ENCODE peak calls at places on chromosomes 3 and 15, in four cellular contexts. G is neuronal stem cell, X is IMR-90, W is H9. Q is an unnamed sample.

GRCh38 chr3:111616417-111617105 is 21.4 kb upstream of the ZBED2 start:
- DNase-seq in G (no peak), X (peak; percentile 18), W (no peak), Q (no peak)

GRCh38 chr15:64775551-64776401 is at the start of gene RBPMS2:
- DNase-seq in G (no peak), X (peak; percentile 2), W (peak; percentile 53), Q (peak; percentile 76)

GRCh38 chr3:25696019-25696418 is 31.3 kb upstream of the TOP2B start:
- DNase-seq in G (no peak), X (no peak), W (no peak), Q (no peak)

GRCh38 chr3:157094751-157095480 is 65.0 kb downstream of the CCNL1 start:
- DNase-seq in G (no peak), X (peak; percentile 52), W (no peak), Q (no peak)

GRCh38 chr3:134314588-134315285 is 59.5 kb downstream of the AMOTL2 start:
- DNase-seq in G (no peak), X (no peak), W (peak; percentile 21), Q (no peak)

GRCh38 chr15:101318810-101319200 is 23.8 kb upstream of the SNRPA1 start:
- DNase-seq in G (no peak), X (no peak), W (no peak), Q (peak; percentile 7)

GRCh38 chr3:172982731-172983364 is 158.2 kb downstream of the SPATA16 start:
- DNase-seq in G (no peak), X (no peak), W (no peak), Q (peak; percentile 14)

GRCh38 chr3:16207031-16207430 is 32.6 kb downstream of the GALNT15 start:
- DNase-seq in G (no peak), X (no peak), W (no peak), Q (peak; percentile 71)

GRCh38 chr3:13170317-13170716 is 97.1 kb upstream of the IQSEC1 start:
- DNase-seq in G (no peak), X (no peak), W (no peak), Q (no peak)

GRCh38 chr15:49696441-49696840 is 75.6 kb downstream of the DTWD1 start:
- DNase-seq in G (no peak), X (peak; percentile 80), W (no peak), Q (no peak)

GRCh38 chr15:70362911-70363310 is 265.2 kb upstream of the TLE3 start:
- DNase-seq in G (no peak), X (peak; percentile 18), W (peak; percentile 75), Q (peak; percentile 73)

GRCh38 chr15:35925634-35926380 is 379.8 kb upstream of the DPH6 start:
- DNase-seq in G (no peak), X (peak; percentile 47), W (no peak), Q (peak; percentile 8)

GRCh38 chr3:45803252-45803935 is 7.1 kb upstream of the SLC6A20 start:
- DNase-seq in G (no peak), X (no peak), W (no peak), Q (no peak)

GRCh38 chr3:158768881-158769518 is 32.9 kb upstream of the MFSD1 start:
- DNase-seq in G (no peak), X (peak; percentile 98), W (no peak), Q (no peak)

DNA sequence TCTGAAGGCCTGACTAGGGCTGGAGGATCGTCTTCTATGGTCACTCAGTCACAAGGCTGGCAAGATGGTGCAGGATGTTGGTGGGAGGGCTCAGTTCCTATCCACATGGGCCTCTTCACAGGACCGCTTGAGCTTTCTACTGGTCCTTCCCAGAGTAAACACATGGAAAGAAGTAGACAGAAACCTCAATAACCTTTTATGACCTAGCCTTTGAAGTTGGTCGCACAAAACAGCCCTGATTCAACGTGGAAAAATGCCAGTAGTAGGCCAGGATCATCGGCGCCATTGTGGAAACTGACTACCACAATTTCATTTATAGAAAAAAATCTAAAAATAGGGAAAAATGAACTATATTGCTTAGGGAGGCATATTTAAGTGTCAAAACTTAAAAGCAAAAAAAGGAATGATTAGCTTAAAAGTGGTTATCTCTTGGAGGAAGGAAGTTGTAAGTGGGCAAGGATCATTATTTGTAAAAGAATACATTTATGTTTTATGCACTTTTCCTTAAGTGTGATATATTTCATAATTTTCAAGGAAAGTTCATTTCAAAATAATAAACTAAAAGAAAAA is 9.8 kb upstream of the MITF start:
- DNase-seq in G (no peak), X (no peak), W (no peak), Q (no peak)
- H4K8ac ChIP-seq in G (no peak overlapping the region), X (no peak overlapping the region), W (no peak overlapping the region), Q (no peak overlapping the region)

GRCh38 chr3:8882617-8883016 is 80.7 kb downstream of the RAD18 start:
- DNase-seq in G (no peak), X (no peak), W (no peak), Q (no peak)
- H2AK5ac ChIP-seq in G (no peak overlapping the region), X (no peak overlapping the region), W (no peak overlapping the region), Q (peak overlapping the region; percentile 61)

DNA sequence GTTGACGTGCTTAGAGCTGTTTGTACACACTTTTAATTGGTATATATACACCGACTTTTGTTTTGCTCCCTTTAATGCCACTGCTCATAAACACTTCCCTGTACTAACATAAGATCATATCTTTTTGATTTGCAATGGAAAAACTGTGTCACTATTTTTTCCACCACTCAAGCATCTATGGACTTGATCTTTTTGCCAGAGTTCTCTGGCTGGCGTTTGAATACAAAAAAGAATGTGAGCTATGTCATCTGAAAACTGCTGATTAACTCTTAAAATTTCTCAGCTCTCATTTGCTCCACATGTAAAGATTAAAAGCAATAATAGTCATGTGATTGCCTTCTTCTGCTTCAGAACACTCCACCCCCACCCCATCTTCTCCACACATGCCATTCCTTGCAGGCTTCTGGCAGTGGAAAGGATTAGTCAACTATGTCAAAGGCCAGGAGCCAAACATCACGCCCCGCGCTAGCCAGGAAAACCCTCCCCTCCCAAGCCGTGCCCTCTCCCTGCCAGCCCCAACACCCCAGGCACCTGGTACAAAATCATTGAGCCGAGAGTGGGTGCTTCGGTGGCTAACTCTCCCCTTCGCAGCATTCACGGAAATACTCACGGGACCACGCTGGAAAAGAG is 123.4 kb upstream of the MEF2A start:
- DNase-seq in G (no peak), X (peak; percentile 90), W (no peak), Q (peak; percentile 34)
- H4K8ac ChIP-seq in G (no peak overlapping the region), X (peak overlapping the region; percentile 85), W (no peak overlapping the region), Q (no peak overlapping the region)

GRCh38 chr15:67117356-67117755 is 52.0 kb downstream of the SMAD3 start:
- DNase-seq in G (no peak), X (peak; percentile 85), W (no peak), Q (no peak)
- H2AK5ac ChIP-seq in G (no peak overlapping the region), X (peak overlapping the region; percentile 90), W (no peak overlapping the region), Q (no peak overlapping the region)

DNA sequence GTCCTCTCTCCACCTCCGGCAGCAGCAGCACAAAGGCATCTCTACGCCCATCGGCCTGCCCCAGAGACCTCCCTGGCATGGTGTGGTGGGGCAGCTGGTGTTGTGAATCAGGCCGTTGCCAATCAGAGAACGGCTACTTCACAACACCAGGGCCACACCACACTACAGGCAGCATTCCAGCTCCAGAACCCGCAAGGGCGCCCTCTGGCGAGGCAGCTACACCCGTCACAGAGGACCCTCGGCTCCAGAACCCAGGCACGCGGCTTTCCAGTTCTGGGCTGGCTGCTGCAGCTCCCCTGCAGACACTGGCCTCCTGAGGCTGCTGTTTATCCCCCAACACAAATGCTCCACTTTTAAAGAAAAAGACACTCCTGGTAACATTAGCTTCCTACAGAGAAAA is 127.5 kb upstream of the TOPAZ1 start:
- DNase-seq in G (no peak), X (peak; percentile 3), W (peak; percentile 87), Q (peak; percentile 74)
- H4K8ac ChIP-seq in G (no peak overlapping the region), X (no peak overlapping the region), W (no peak overlapping the region), Q (no peak overlapping the region)

DNA sequence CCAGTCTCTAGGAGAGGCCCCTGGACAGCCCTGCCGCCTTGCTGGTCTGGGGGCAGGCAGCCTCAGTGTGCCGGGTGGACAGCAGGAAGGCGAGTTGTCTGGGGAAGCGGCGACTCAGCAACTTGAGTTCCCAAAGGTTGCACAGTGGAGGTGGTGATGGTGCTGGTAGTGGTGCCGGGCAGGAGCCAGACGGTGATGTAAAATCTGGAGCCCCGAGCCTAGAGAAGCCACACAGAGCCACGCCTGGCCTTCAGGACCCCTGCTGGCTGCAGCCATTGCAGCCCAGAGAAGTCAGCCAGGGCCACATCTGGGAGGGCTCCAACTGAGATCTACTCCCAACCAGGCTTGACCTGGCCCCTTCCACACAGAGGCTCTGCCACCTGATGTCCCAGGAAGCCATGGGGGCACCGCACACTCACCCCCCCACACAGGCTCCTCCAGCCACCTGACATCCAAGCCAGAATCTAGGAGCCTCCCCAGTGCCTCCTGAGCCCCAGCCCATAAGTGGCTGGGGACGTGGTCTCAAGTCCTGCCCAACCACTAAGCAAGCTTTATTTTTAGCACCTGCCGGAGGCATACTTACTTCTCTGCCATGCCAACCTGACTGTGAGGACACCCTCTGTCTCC is 8.8 kb downstream of the C3orf22 start:
- DNase-seq in G (no peak), X (no peak), W (peak; percentile 28), Q (no peak)
- H2AK5ac ChIP-seq in G (peak overlapping the region; percentile 58), X (no peak overlapping the region), W (no peak overlapping the region), Q (no peak overlapping the region)

GRCh38 chr3:59482001-59482400 is 432.2 kb upstream of the CFAP20DC start:
- DNase-seq in G (no peak), X (no peak), W (no peak), Q (no peak)

GRCh38 chr3:59482684-59483083 is 432.9 kb upstream of the CFAP20DC start:
- DNase-seq in G (no peak), X (no peak), W (no peak), Q (no peak)

GRCh38 chr3:59483191-59483590 is 433.4 kb upstream of the CFAP20DC start:
- DNase-seq in G (no peak), X (no peak), W (no peak), Q (no peak)

GRCh38 chr3:59486468-59486964 is 436.7 kb upstream of the CFAP20DC start:
- DNase-seq in G (no peak), X (no peak), W (no peak), Q (peak; percentile 49)

DNA sequence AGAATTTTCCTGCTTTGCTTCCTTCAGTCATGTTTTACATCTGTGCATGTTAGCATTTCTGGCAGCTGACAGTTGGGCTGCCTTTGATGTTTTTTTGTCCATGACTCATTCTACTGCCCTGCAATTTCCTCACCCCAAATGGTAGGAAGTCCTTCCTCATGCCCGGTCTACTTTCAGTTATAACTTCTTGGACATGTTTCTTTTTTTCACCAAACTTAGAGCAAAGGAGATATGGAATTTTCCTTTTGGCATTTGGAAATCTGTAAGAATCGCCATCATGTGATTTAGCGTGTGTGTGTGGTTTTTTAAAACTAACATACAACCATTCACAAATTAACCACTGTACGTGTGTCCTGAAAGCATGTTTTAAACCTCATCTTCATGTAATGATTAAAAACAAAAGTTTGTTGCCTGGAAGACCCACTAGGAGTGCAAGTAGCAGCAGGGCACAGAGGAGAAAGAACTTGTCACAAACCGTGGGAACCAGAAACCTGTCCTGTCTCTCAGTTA is 430.7 kb upstream of the CFAP20DC start:
- DNase-seq in G (no peak), X (peak; percentile 72), W (no peak), Q (no peak)
- H4K8ac ChIP-seq in G (no peak overlapping the region), X (peak overlapping the region; percentile 36), W (no peak overlapping the region), Q (no peak overlapping the region)

DNA sequence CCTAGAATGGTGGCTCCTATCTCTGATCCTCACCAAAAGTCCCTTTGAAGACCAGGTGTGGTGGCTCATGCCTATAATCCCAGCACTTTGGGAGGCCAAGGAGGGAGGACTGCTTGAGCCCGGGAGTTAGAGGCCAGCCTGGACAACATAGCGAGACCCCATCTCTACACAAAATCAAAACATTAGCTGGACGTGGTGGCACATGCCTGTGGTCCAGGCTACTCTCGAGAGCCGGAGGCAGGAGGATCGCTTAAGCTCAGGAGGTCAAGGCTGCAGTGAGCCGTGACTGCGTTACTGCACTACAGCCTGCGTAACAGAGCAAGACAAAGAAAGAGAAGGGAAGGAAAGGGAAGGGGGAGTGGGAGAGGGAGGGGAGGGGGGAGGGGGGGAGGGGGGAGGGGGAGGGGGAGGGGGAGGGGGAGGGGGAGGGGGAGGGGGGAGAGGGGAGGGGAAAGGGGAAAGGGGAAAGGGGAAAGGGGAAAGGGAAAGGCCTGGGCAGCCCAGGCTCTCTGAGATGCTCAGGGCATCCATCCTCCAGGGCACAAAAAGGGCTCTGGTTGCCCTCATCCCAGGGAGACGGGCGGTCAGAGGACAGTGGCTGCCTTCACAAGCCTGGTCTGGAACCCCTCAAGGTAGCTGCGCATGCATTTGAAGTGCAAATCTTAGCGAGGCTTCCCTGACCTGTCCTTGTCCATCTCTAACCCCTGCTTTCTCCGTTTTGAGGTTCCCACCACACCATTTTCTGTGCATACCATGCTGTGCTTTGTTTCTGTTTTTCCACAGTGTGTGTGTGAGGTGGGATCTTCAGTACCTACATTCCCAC is 76.1 kb downstream of the LDHAL6B start:
- DNase-seq in G (no peak), X (no peak), W (no peak), Q (no peak)
- H2AK5ac ChIP-seq in G (no peak overlapping the region), X (no peak overlapping the region), W (no peak overlapping the region), Q (no peak overlapping the region)

Q was measured in mesendoderm.